ENCODE peak calls at places on chromosomes 3 and 15, in five cellular contexts. H, R, Z, J and D are unnamed samples.
A peak's percentile ranks its signal among the peaks of the same experiment; 100 is the strongest.

GRCh38 chr3:110459021-110459420 is 612.6 kb upstream of the NECTIN3 start:
- DNase-seq in J (no peak), H (no peak), Z (no peak), R (no peak), D (no peak)

GRCh38 chr15:66827698-66828055 is 125.6 kb downstream of the SMAD6 start:
- DNase-seq in J (no peak), H (no peak), R (no peak), Z (no peak), D (no peak)

GRCh38 chr3:184380210-184380626 is 364 bp downstream of the CHRD start:
- DNase-seq in R (no peak), Z (no peak), J (no peak), H (peak; percentile 8), D (no peak)

GRCh38 chr3:126986001-126986400 is 3.1 kb downstream of the PLXNA1 start:
- DNase-seq in J (no peak), R (no peak), H (no peak), Z (no peak), D (no peak)

GRCh38 chr3:127680790-127681189 is 8.0 kb downstream of the ABTB1 start:
- DNase-seq in R (no peak), Z (no peak), H (no peak), J (no peak), D (no peak)

GRCh38 chr15:69132935-69133861 is 27.2 kb upstream of the GLCE start:
- DNase-seq in R (no peak), Z (no peak), H (no peak), J (no peak), D (no peak)

GRCh38 chr3:50617911-50618481 is 1.0 kb downstream of the MAPKAPK3 start:
- DNase-seq in Z (no peak), R (no peak), H (no peak), J (no peak), D (no peak)

GRCh38 chr15:53611145-53611920 is 148.1 kb downstream of the WDR72 start:
- DNase-seq in Z (no peak), J (peak; percentile 69), H (no peak), R (no peak), D (no peak)

GRCh38 chr3:135766113-135766512 is 199.4 kb upstream of the PPP2R3A start:
- DNase-seq in Z (no peak), H (no peak), J (no peak), R (no peak), D (no peak)

GRCh38 chr15:42145546-42146455 is 10.6 kb downstream of the PLA2G4F start:
- DNase-seq in Z (no peak), R (no peak), H (no peak), J (no peak), D (no peak)

GRCh38 chr3:127819086-127819485 is 3.2 kb downstream of the MGLL start:
- DNase-seq in J (no peak), R (no peak), H (no peak), Z (no peak), D (no peak)